ENCODE peak calls at places on chromosome 21, in five cellular contexts. X, B, T, Z and L are unnamed samples.

GRCh38 chr21:25925064-25925463 is 190.3 kb downstream of the GABPA start:
- DNase-seq in X (no peak), B (no peak), T (no peak), Z (no peak), L (no peak)

GRCh38 chr21:32452641-32453040 is 40.1 kb downstream of the EVA1C start:
- DNase-seq in X (no peak), B (no peak), T (no peak), Z (no peak), L (no peak)

GRCh38 chr21:46187814-46188213 is 3.6 kb upstream of the SPATC1L start:
- DNase-seq in X (no peak), B (no peak), T (no peak), Z (no peak), L (peak)

GRCh38 chr21:28799926-28800325 is 192.8 kb downstream of the LTN1 start:
- DNase-seq in X (no peak), B (no peak), T (no peak), Z (no peak), L (no peak)

GRCh38 chr21:35508389-35508888 is 459.3 kb upstream of the RUNX1 start:
- DNase-seq in X (no peak), B (no peak), T (no peak), Z (no peak), L (no peak)

GRCh38 chr21:46515109-46515508 is 56.4 kb downstream of the DIP2A start:
- DNase-seq in X (no peak), B (no peak), T (peak), Z (no peak), L (no peak)

GRCh38 chr21:15063821-15064575 is 802 bp downstream of the NRIP1 start:
- DNase-seq in X (peak), B (no peak), T (no peak), Z (peak), L (no peak)

GRCh38 chr21:42164064-42164789 is 54.7 kb upstream of the ABCG1 start:
- DNase-seq in X (peak), B (peak), T (peak), Z (peak), L (no peak)

GRCh38 chr21:29477347-29477746 is 178.6 kb downstream of the BACH1 start:
- DNase-seq in X (no peak), B (no peak), T (no peak), Z (no peak), L (peak)

GRCh38 chr21:34939673-34940321 is 109.3 kb downstream of the RUNX1 start:
- DNase-seq in X (no peak), B (no peak), T (no peak), Z (no peak), L (no peak)

GRCh38 chr21:16455978-16456377 is 726.2 kb downstream of the USP25 start:
- DNase-seq in X (no peak), B (no peak), T (no peak), Z (no peak), L (no peak)

GRCh38 chr21:46356005-46356338 is 32.0 kb downstream of the PCNT start:
- DNase-seq in X (no peak), B (no peak), T (no peak), Z (no peak), L (no peak)

GRCh38 chr21:43939443-43940328 is 72.4 kb upstream of the TRAPPC10 start:
- DNase-seq in X (no peak), B (no peak), T (no peak), Z (no peak), L (no peak)

GRCh38 chr21:29221259-29221744 is 77.4 kb upstream of the BACH1 start:
- DNase-seq in X (no peak), B (no peak), T (no peak), Z (no peak), L (no peak)

GRCh38 chr21:20997308-20997632 is 939 bp upstream of the NCAM2 start:
- DNase-seq in X (no peak), B (no peak), T (no peak), Z (no peak), L (no peak)